ENCODE peak calls at places on chromosomes 5 and 9, in four cellular contexts. One of them, this sample, is unnamed.
A peak's percentile ranks its signal among the peaks of the same experiment; 100 is the strongest.

GRCh38 chr9:36976371-36977030 is 57.6 kb downstream of the PAX5 start:
- DNase-seq in esophagus muscularis mucosa: no peak
- DNase-seq in nucleus accumbens: no peak
- DNase-seq in foreskin fibroblast: no peak
- DNase-seq in this sample: no peak

GRCh38 chr5:142186821-142187594 is 78.4 kb downstream of the NDFIP1 start:
- DNase-seq in esophagus muscularis mucosa: no peak
- DNase-seq in nucleus accumbens: no peak
- DNase-seq in foreskin fibroblast: no peak
- DNase-seq in this sample: no peak

GRCh38 chr5:79613571-79613970 is 1.3 kb downstream of the TENT2 start:
- DNase-seq in nucleus accumbens: no peak
- DNase-seq in esophagus muscularis mucosa: no peak
- DNase-seq in foreskin fibroblast: no peak
- DNase-seq in this sample: no peak

GRCh38 chr9:85178486-85178885 is 509.0 kb downstream of the NTRK2 start:
- DNase-seq in foreskin fibroblast: no peak
- DNase-seq in nucleus accumbens: no peak
- DNase-seq in esophagus muscularis mucosa: no peak
- DNase-seq in this sample: no peak

GRCh38 chr5:168826292-168826725 is 247.1 kb upstream of the PANK3 start:
- DNase-seq in nucleus accumbens: no peak
- DNase-seq in esophagus muscularis mucosa: no peak
- DNase-seq in foreskin fibroblast: no peak
- DNase-seq in this sample: no peak

GRCh38 chr9:20604561-20604960 is 17.7 kb downstream of the MLLT3 start:
- DNase-seq in nucleus accumbens: no peak
- DNase-seq in esophagus muscularis mucosa: no peak
- DNase-seq in foreskin fibroblast: no peak
- DNase-seq in this sample: no peak

GRCh38 chr5:149438711-149439132 is 59.6 kb upstream of the IL17B start:
- DNase-seq in esophagus muscularis mucosa: no peak
- DNase-seq in foreskin fibroblast: no peak
- DNase-seq in nucleus accumbens: no peak
- DNase-seq in this sample: no peak

GRCh38 chr5:112342364-112342763 is 76.7 kb downstream of the EPB41L4A start:
- DNase-seq in esophagus muscularis mucosa: no peak
- DNase-seq in foreskin fibroblast: no peak
- DNase-seq in nucleus accumbens: no peak
- DNase-seq in this sample: no peak

GRCh38 chr5:151155777-151156731 is 1.5 kb downstream of the ANXA6 start:
- DNase-seq in nucleus accumbens: no peak
- DNase-seq in foreskin fibroblast: peak; percentile 70
- DNase-seq in esophagus muscularis mucosa: no peak
- DNase-seq in this sample: no peak